ENCODE peak calls at places on chromosomes 6 and 20, in five cellular contexts. C is IMR-90, S is SK-N-SH, V is GM12878, U is K562. D is an unnamed sample.

GRCh38 chr6:46407785-46408530 is 83.3 kb downstream of the RCAN2 start:
- DNase-seq in C (no peak), S (no peak), V (no peak), U (no peak), D (no peak)

GRCh38 chr6:122609881-122610689 is at the start of gene PKIB:
- DNase-seq in C (peak), S (peak), V (no peak), U (peak), D (peak)

GRCh38 chr20:59441306-59441705 is 140.9 kb downstream of the EDN3 start:
- DNase-seq in C (no peak), S (no peak), V (no peak), U (no peak), D (no peak)

GRCh38 chr6:33779305-33779704 is 9.6 kb downstream of the LEMD2 start:
- DNase-seq in C (no peak), S (peak), V (no peak), U (peak), D (no peak)

GRCh38 chr6:157484181-157484580 is 103.2 kb downstream of the ZDHHC14 start:
- DNase-seq in C (no peak), S (no peak), V (no peak), U (no peak), D (no peak)

GRCh38 chr6:131823276-131823902 is 15.6 kb downstream of the ENPP1 start:
- DNase-seq in C (peak), S (no peak), V (no peak), U (no peak), D (no peak)

GRCh38 chr20:36519012-36519719 is 22.2 kb upstream of the MYL9 start:
- DNase-seq in C (no peak), S (no peak), V (no peak), U (no peak), D (no peak)

GRCh38 chr20:53408728-53409157 is 184.9 kb downstream of the ZNF217 start:
- DNase-seq in C (peak), S (no peak), V (no peak), U (no peak), D (no peak)

GRCh38 chr20:36548006-36548315 is 6.6 kb downstream of the MYL9 start:
- DNase-seq in C (no peak), S (peak), V (no peak), U (no peak), D (no peak)

GRCh38 chr6:14016930-14017625 is 92.3 kb downstream of the RNF182 start:
- DNase-seq in C (peak), S (no peak), V (no peak), U (no peak), D (no peak)

GRCh38 chr6:156825475-156825874 is 48.3 kb downstream of the ARID1B start:
- DNase-seq in C (no peak), S (no peak), V (no peak), U (no peak), D (no peak)

GRCh38 chr6:100210138-100210872 is 216.3 kb upstream of the MCHR2 start:
- DNase-seq in C (no peak), S (no peak), V (no peak), U (no peak), D (no peak)

GRCh38 chr20:50921055-50921454 is 10.2 kb downstream of the ADNP start:
- DNase-seq in C (no peak), S (no peak), V (no peak), U (no peak), D (no peak)

GRCh38 chr20:17882065-17882833 is 86.3 kb downstream of the SNX5 start:
- DNase-seq in C (no peak), S (no peak), V (no peak), U (no peak), D (no peak)

GRCh38 chr6:11586574-11586973 is 49.0 kb downstream of the TMEM170B start:
- DNase-seq in C (peak), S (no peak), V (no peak), U (no peak), D (no peak)

GRCh38 chr6:110528051-110528929 is 51.9 kb upstream of the SLC22A16 start:
- DNase-seq in C (peak), S (peak), V (peak), U (peak), D (peak)

GRCh38 chr20:63230800-63231268 is 4.9 kb upstream of the BIRC7 start:
- DNase-seq in C (peak), S (peak), V (no peak), U (peak), D (no peak)

GRCh38 chr20:51396365-51396909 is 146.1 kb downstream of the NFATC2 start:
- DNase-seq in C (no peak), S (no peak), V (no peak), U (no peak), D (no peak)

GRCh38 chr6:128209771-128210170 is 308.9 kb upstream of the THEMIS start:
- DNase-seq in C (peak), S (no peak), V (no peak), U (no peak), D (no peak)

GRCh38 chr6:32807020-32807580 is 9.7 kb downstream of the HLA-DOB start:
- DNase-seq in C (no peak), S (no peak), V (no peak), U (no peak), D (no peak)

GRCh38 chr6:148021715-148022114 is 320.9 kb upstream of the SASH1 start:
- DNase-seq in C (no peak), S (no peak), V (no peak), U (no peak), D (no peak)

GRCh38 chr6:124792386-124792785 is 169.9 kb upstream of the RNF217 start:
- DNase-seq in C (no peak), S (no peak), V (no peak), U (no peak), D (no peak)

GRCh38 chr6:3415490-3415889 is 41.4 kb downstream of the SLC22A23 start:
- DNase-seq in C (no peak), S (no peak), V (no peak), U (no peak), D (no peak)

GRCh38 chr6:153031335-153031955 is 28.9 kb upstream of the MTRF1L start:
- DNase-seq in C (peak), S (no peak), V (no peak), U (no peak), D (peak)

GRCh38 chr20:1676650-1677049 is 19.1 kb upstream of the SIRPG start:
- DNase-seq in C (no peak), S (no peak), V (no peak), U (no peak), D (no peak)

GRCh38 chr20:45459606-45460005 is 9.9 kb upstream of the WFDC2 start:
- DNase-seq in C (peak), S (peak), V (no peak), U (peak), D (peak)

GRCh38 chr6:165231581-165232276 is 77.7 kb downstream of the C6orf118 start:
- DNase-seq in C (no peak), S (peak), V (no peak), U (no peak), D (peak)

GRCh38 chr20:36305602-36306556 is at the start of gene DLGAP4:
- DNase-seq in C (no peak), S (peak), V (no peak), U (no peak), D (no peak)

GRCh38 chr6:158408552-158409130 is 96.4 kb downstream of the TULP4 start:
- DNase-seq in C (peak), S (peak), V (no peak), U (peak), D (no peak)

GRCh38 chr20:24745206-24745605 is 203.9 kb upstream of the CST7 start:
- DNase-seq in C (no peak), S (no peak), V (no peak), U (no peak), D (no peak)

DNA sequence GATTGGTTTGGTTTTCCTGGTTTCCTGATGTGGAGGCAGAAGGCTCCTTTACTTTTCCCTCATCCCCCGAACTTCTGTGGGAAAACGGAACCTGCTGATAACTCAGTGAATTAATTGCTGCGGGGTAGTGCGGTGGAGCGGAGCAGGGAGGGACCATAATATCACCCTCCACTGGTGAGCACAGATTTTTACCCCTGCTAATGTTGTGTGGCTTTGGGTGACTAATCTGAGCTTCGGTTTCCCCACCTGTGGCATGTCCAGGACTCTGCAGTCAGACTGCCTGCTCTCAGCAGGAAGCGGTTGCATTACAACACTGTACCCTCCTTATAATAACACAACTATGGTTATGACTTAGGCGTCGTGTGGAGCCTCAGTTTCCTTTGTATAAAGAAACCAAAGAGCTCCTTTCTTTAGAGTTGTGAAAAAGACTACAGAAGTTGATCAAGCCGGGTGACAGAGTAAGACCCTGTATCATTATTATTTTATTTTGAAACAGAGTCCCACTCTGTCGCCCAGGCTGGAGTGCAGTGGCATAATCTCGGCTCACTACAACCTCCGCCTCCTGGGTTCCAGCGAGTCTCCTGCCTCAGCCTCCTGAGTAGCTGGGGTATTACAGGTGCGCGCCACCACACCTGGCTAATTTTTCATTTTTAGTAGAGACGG is 2.2 kb upstream of the ID1 start:
- DNase-seq in C (peak), S (no peak), V (peak), U (no peak), D (peak)
- TF ChIP-seq RCOR1 in C (peak), S (no peak), V (no peak), U (no peak), D (no peak)

DNA sequence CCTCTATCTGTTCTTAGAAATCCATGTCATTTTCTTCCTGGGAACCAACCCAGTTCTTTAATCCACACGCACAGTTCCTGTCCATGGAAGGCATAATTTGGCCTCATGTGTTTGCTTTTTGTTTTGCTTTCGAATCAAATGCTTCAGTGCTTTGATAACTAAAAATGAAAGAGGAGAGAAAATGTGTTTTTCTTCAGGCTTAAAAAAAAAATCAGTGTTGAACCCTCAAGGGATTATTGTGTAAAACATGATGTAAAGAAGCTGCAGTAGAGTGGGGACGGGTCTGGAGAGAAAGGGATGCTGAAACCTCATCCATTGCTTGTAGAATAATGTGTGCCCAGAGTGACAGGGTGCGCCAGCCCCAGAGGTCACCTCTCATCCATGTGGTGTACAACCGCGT is 197.5 kb upstream of the JARID2 start:
- DNase-seq in C (no peak), S (no peak), V (peak), U (no peak), D (no peak)
- TF ChIP-seq RCOR1 in C (no peak), S (no peak), V (no peak), U (no peak), D (no peak)

GRCh38 chr6:134550604-134551003 is 232.7 kb upstream of the SGK1 start:
- DNase-seq in C (peak), S (no peak), V (no peak), U (no peak), D (peak)
- TF ChIP-seq RCOR1 in C (no peak), S (no peak), V (no peak), U (no peak), D (no peak)

GRCh38 chr6:43287717-43288679 is 10.1 kb upstream of the SLC22A7 start:
- DNase-seq in C (no peak), S (no peak), V (no peak), U (no peak), D (no peak)
- TF ChIP-seq RCOR1 in C (no peak), S (no peak), V (no peak), U (no peak), D (no peak)

DNA sequence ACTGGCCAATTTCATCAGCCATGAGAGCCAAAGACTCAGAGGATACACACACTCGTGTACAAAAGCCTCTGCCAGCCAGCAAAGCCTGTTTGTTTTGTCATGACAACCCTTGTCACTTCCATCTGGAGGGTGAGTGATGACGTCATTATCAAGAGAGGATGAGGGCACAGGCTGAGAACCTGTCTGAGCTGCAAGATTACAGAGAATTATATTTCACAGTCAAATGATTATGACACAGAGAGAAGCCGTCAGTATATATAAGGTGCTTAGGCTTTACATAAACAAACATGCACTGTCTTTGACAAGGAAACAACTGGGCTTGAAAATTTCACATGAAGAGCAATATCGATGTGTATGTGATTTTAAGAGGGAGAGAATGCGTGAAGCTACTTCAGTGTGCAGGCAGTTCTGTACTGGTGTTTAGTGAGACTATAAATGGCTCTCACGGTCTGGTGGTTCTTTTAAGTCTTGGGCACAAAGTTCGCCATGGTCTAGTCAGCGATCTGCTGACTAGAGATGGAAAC is 36.5 kb upstream of the BCLAF1 start:
- DNase-seq in C (peak), S (peak), V (no peak), U (no peak), D (peak)
- TF ChIP-seq RCOR1 in C (no peak), S (no peak), V (no peak), U (no peak), D (no peak)

GRCh38 chr6:167116838-167117228 is 6.1 kb upstream of the CCR6 start:
- DNase-seq in C (no peak), S (no peak), V (no peak), U (no peak), D (no peak)
- TF ChIP-seq RCOR1 in C (no peak), S (no peak), V (no peak), U (no peak), D (no peak)

GRCh38 chr6:112191509-112191908 is 62.9 kb downstream of the LAMA4 start:
- DNase-seq in C (no peak), S (no peak), V (no peak), U (no peak), D (no peak)

GRCh38 chr6:112196290-112196689 is 58.1 kb downstream of the LAMA4 start:
- DNase-seq in C (no peak), S (no peak), V (no peak), U (no peak), D (no peak)

GRCh38 chr6:112193111-112193510 is 61.3 kb downstream of the LAMA4 start:
- DNase-seq in C (no peak), S (no peak), V (no peak), U (no peak), D (no peak)

GRCh38 chr6:112195166-112195565 is 59.2 kb downstream of the LAMA4 start:
- DNase-seq in C (no peak), S (no peak), V (no peak), U (no peak), D (no peak)

GRCh38 chr6:112193535-112194051 is 60.8 kb downstream of the LAMA4 start:
- DNase-seq in C (no peak), S (no peak), V (no peak), U (no peak), D (no peak)
- TF ChIP-seq RCOR1 in C (no peak), S (no peak), V (no peak), U (no peak), D (no peak)

DNA sequence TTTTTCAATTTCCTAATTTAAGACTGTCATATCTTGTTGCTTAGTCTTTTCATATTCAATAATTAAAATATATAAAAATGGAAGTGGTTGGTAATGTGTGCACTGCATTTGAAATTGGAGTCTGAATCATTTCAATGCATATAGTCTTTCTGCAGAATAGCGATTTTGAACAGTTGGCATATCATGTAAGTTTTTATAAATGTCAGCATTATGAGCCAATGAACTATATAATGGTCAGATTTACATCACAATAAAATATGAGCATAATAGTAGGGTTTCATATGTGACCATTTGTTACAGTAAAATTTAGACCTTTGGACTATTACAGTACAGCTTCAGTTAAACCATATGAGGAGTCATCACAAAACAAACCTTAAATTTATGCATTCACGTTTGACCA is 4.3 kb downstream of the RAB32 start:
- DNase-seq in C (no peak), S (no peak), V (no peak), U (no peak), D (no peak)
- TF ChIP-seq RCOR1 in C (no peak), S (no peak), V (no peak), U (no peak), D (no peak)

GRCh38 chr6:167564416-167565250 is 239.7 kb downstream of the TTLL2 start:
- DNase-seq in C (no peak), S (no peak), V (no peak), U (no peak), D (no peak)

GRCh38 chr6:167565388-167565787 is 240.5 kb downstream of the TTLL2 start:
- DNase-seq in C (no peak), S (no peak), V (no peak), U (no peak), D (no peak)

GRCh38 chr6:167567142-167568033 is 242.5 kb downstream of the TTLL2 start:
- DNase-seq in C (no peak), S (no peak), V (no peak), U (no peak), D (no peak)

GRCh38 chr6:167566711-167567141 is 241.8 kb downstream of the TTLL2 start:
- DNase-seq in C (no peak), S (no peak), V (no peak), U (no peak), D (no peak)

DNA sequence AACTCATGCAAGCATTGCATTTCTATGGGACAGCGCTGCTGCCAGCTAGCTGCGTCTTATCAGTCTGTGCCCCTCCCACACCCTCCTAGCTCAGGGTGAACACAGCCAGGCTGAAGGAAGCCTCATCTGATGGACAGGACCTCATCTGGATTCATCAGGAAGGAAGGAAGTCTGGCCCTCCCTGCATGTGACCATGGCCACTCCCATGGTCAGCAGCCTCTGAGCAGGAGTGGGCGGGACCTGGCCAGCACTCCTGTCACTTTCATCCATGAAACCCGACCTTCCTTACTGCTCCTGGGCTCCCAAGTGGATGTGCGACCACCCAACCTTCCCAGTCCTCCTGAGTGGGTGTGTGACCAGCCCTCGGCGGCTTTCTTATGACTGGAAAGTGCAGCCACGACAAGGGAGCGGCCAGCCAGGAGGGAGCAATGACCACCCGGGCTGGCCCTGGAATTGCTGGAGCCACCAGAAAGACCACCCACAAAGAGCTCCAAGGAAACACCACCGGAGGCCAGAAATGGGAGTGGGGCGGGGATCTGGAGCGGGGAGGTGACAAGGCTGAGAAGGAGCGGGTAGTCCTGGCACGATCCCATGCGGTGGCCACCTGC is 241.1 kb downstream of the TTLL2 start:
- DNase-seq in C (no peak), S (no peak), V (no peak), U (peak), D (no peak)
- TF ChIP-seq RCOR1 in C (no peak), S (no peak), V (no peak), U (no peak), D (no peak)